ENCODE peak calls at places on chromosomes 6 and 20, in six cellular contexts. One of them, this sample, is unnamed.
A peak's percentile ranks its signal among the peaks of the same experiment; 100 is the strongest.

GRCh38 chr6:47352169-47352568 is 42.5 kb upstream of the TNFRSF21 start:
- DNase-seq in stomach: no peak
- DNase-seq in spleen: no peak
- DNase-seq in esophagus squamous epithelium: no peak
- DNase-seq in heart left ventricle: no peak
- DNase-seq in IMR-90: no peak
- DNase-seq in this sample: no peak

GRCh38 chr6:164665328-164665727 is 644.1 kb downstream of the C6orf118 start:
- DNase-seq in stomach: no peak
- DNase-seq in heart left ventricle: no peak
- DNase-seq in spleen: no peak
- DNase-seq in esophagus squamous epithelium: no peak
- DNase-seq in IMR-90: no peak
- DNase-seq in this sample: no peak

GRCh38 chr6:16334671-16335070 is 96.3 kb downstream of the GMPR start:
- DNase-seq in heart left ventricle: no peak
- DNase-seq in spleen: no peak
- DNase-seq in esophagus squamous epithelium: no peak
- DNase-seq in IMR-90: peak; percentile 94
- DNase-seq in stomach: no peak
- DNase-seq in this sample: peak; percentile 92

GRCh38 chr6:135675862-135676261 is 175.6 kb upstream of the PDE7B start:
- DNase-seq in esophagus squamous epithelium: no peak
- DNase-seq in spleen: no peak
- DNase-seq in stomach: no peak
- DNase-seq in heart left ventricle: no peak
- DNase-seq in IMR-90: peak; percentile 41
- DNase-seq in this sample: no peak

GRCh38 chr6:127191716-127192115 is 73.2 kb downstream of the RSPO3 start:
- DNase-seq in spleen: no peak
- DNase-seq in esophagus squamous epithelium: no peak
- DNase-seq in heart left ventricle: no peak
- DNase-seq in stomach: no peak
- DNase-seq in IMR-90: peak; percentile 65
- DNase-seq in this sample: no peak

GRCh38 chr20:52192296-52193007 is 873 bp upstream of the ZFP64 start:
- DNase-seq in stomach: no peak
- DNase-seq in IMR-90: no peak
- DNase-seq in esophagus squamous epithelium: no peak
- DNase-seq in spleen: no peak
- DNase-seq in heart left ventricle: no peak
- DNase-seq in this sample: peak; percentile 39

GRCh38 chr6:21987501-21987957 is 309.3 kb downstream of the PRL start:
- DNase-seq in heart left ventricle: peak; percentile 68
- DNase-seq in IMR-90: peak; percentile 97
- DNase-seq in spleen: no peak
- DNase-seq in esophagus squamous epithelium: peak; percentile 1
- DNase-seq in stomach: peak; percentile 44
- DNase-seq in this sample: peak; percentile 82

GRCh38 chr6:99036672-99037071 is 88.9 kb upstream of the FBXL4 start:
- DNase-seq in spleen: no peak
- DNase-seq in esophagus squamous epithelium: no peak
- DNase-seq in heart left ventricle: no peak
- DNase-seq in IMR-90: no peak
- DNase-seq in stomach: no peak
- DNase-seq in this sample: no peak

GRCh38 chr6:22888147-22888831 is 318.9 kb downstream of the HDGFL1 start:
- DNase-seq in esophagus squamous epithelium: no peak
- DNase-seq in stomach: no peak
- DNase-seq in IMR-90: no peak
- DNase-seq in spleen: no peak
- DNase-seq in heart left ventricle: no peak
- DNase-seq in this sample: no peak

GRCh38 chr6:106546322-106547052 is 82.8 kb downstream of the RTN4IP1 start:
- DNase-seq in esophagus squamous epithelium: no peak
- DNase-seq in stomach: no peak
- DNase-seq in spleen: no peak
- DNase-seq in IMR-90: peak; percentile 84
- DNase-seq in heart left ventricle: no peak
- DNase-seq in this sample: no peak

GRCh38 chr6:30759575-30760239 is 15.4 kb upstream of the IER3 start:
- DNase-seq in stomach: no peak
- DNase-seq in IMR-90: peak; percentile 98
- DNase-seq in spleen: no peak
- DNase-seq in heart left ventricle: no peak
- DNase-seq in esophagus squamous epithelium: no peak
- DNase-seq in this sample: no peak

GRCh38 chr6:5498579-5498899 is 237.2 kb downstream of the FARS2 start:
- DNase-seq in spleen: no peak
- DNase-seq in IMR-90: peak; percentile 47
- DNase-seq in stomach: no peak
- DNase-seq in heart left ventricle: no peak
- DNase-seq in esophagus squamous epithelium: no peak
- DNase-seq in this sample: no peak

GRCh38 chr6:11770546-11771466 is 7.8 kb downstream of the ADTRP start:
- DNase-seq in spleen: peak; percentile 80
- DNase-seq in stomach: peak; percentile 74
- DNase-seq in heart left ventricle: peak; percentile 91
- DNase-seq in esophagus squamous epithelium: peak; percentile 45
- DNase-seq in IMR-90: peak; percentile 100
- DNase-seq in this sample: peak; percentile 72

GRCh38 chr6:150068786-150069648 is at the start of gene ULBP3:
- DNase-seq in heart left ventricle: peak; percentile 91
- DNase-seq in esophagus squamous epithelium: peak; percentile 46
- DNase-seq in IMR-90: peak; percentile 93
- DNase-seq in stomach: peak; percentile 92
- DNase-seq in spleen: peak; percentile 91
- DNase-seq in this sample: peak; percentile 96
- TF ChIP-seq POLR2A in heart left ventricle: no peak
- TF ChIP-seq POLR2A in esophagus squamous epithelium: peak; percentile 40
- TF ChIP-seq POLR2A in IMR-90: peak; percentile 73
- TF ChIP-seq POLR2A in stomach: no peak
- TF ChIP-seq POLR2A in spleen: no peak
- TF ChIP-seq POLR2A in this sample: peak; percentile 84

GRCh38 chr6:87334683-87335082 is 5.6 kb upstream of the GJB7 start:
- DNase-seq in heart left ventricle: no peak
- DNase-seq in spleen: no peak
- DNase-seq in stomach: no peak
- DNase-seq in esophagus squamous epithelium: no peak
- DNase-seq in IMR-90: peak; percentile 69
- DNase-seq in this sample: no peak

GRCh38 chr6:87336367-87336766 is 7.3 kb upstream of the GJB7 start:
- DNase-seq in stomach: no peak
- DNase-seq in spleen: no peak
- DNase-seq in esophagus squamous epithelium: no peak
- DNase-seq in IMR-90: no peak
- DNase-seq in heart left ventricle: no peak
- DNase-seq in this sample: no peak

GRCh38 chr6:87333591-87334181 is 4.6 kb upstream of the GJB7 start:
- DNase-seq in stomach: no peak
- DNase-seq in IMR-90: peak; percentile 54
- DNase-seq in esophagus squamous epithelium: no peak
- DNase-seq in spleen: no peak
- DNase-seq in heart left ventricle: no peak
- DNase-seq in this sample: no peak

GRCh38 chr6:87333033-87333432 is 4.0 kb upstream of the GJB7 start:
- DNase-seq in IMR-90: no peak
- DNase-seq in spleen: no peak
- DNase-seq in esophagus squamous epithelium: no peak
- DNase-seq in stomach: no peak
- DNase-seq in heart left ventricle: no peak
- DNase-seq in this sample: no peak

DNA sequence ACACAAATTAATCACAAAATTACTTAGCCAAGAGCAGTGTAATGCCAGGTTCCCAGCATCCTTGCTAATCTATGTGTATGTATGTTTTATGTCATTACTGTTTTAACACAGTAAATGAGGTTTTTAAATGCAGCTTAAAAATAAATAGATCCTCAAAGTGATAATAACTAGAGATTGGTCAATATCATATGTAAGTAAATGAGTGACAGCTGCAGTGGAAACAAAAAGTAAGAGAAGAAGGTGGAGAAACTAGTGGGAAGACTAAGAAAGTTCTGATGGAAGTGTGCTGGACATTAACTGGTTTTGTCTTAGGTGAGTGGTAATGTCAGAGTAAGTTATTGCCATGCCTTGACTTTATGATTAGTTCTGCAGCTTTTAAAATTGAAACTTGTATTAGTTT is 1.9 kb upstream of the GJB7 start:
- DNase-seq in IMR-90: no peak
- DNase-seq in spleen: no peak
- DNase-seq in heart left ventricle: no peak
- DNase-seq in esophagus squamous epithelium: no peak
- DNase-seq in stomach: no peak
- DNase-seq in this sample: no peak
- TF ChIP-seq POLR2A in IMR-90: no peak
- TF ChIP-seq POLR2A in spleen: no peak
- TF ChIP-seq POLR2A in heart left ventricle: no peak
- TF ChIP-seq POLR2A in esophagus squamous epithelium: no peak
- TF ChIP-seq POLR2A in stomach: no peak
- TF ChIP-seq POLR2A in this sample: no peak

GRCh38 chr6:52634211-52634610 is 36.7 kb upstream of the TMEM14A start:
- DNase-seq in IMR-90: peak; percentile 49
- DNase-seq in heart left ventricle: no peak
- DNase-seq in spleen: no peak
- DNase-seq in stomach: no peak
- DNase-seq in esophagus squamous epithelium: no peak
- DNase-seq in this sample: no peak

GRCh38 chr6:52636830-52637229 is 34.1 kb upstream of the TMEM14A start:
- DNase-seq in stomach: no peak
- DNase-seq in heart left ventricle: no peak
- DNase-seq in spleen: no peak
- DNase-seq in IMR-90: no peak
- DNase-seq in esophagus squamous epithelium: no peak
- DNase-seq in this sample: no peak

GRCh38 chr6:52635049-52635577 is 35.8 kb upstream of the TMEM14A start:
- DNase-seq in stomach: no peak
- DNase-seq in heart left ventricle: no peak
- DNase-seq in IMR-90: peak; percentile 46
- DNase-seq in spleen: no peak
- DNase-seq in esophagus squamous epithelium: no peak
- DNase-seq in this sample: no peak

GRCh38 chr6:52632011-52632410 is 38.9 kb upstream of the TMEM14A start:
- DNase-seq in heart left ventricle: no peak
- DNase-seq in IMR-90: no peak
- DNase-seq in stomach: no peak
- DNase-seq in spleen: no peak
- DNase-seq in esophagus squamous epithelium: no peak
- DNase-seq in this sample: no peak
- TF ChIP-seq POLR2A in heart left ventricle: no peak
- TF ChIP-seq POLR2A in IMR-90: no peak
- TF ChIP-seq POLR2A in stomach: no peak
- TF ChIP-seq POLR2A in spleen: no peak
- TF ChIP-seq POLR2A in esophagus squamous epithelium: no peak
- TF ChIP-seq POLR2A in this sample: no peak

DNA sequence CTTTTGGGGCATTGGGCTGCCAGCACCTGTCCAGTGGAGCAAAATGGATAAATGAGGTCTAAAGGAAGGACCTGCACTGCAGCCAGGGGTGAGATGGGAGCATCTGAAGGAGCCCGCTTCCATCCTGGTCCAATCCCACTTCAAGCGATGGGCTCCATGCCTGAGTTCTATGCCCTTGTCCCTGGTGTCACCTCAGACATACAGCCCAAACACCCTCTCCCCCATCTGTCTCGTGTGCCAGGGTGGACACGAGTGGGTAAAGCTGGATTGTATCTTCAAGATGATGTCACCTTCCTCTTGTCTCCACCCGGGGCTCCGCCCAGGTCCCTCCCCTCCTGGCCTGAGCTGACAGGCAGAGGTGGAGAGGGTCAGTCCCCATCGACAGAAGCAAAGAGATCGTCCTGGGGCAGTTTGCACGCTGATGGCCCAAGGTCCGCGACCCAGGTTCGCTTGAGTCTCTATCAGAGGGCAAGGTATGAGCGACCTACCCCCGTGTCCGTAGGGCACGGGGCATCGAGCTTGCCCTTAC is 544 bp downstream of the SMIM29 start:
- DNase-seq in esophagus squamous epithelium: no peak
- DNase-seq in stomach: peak; percentile 52
- DNase-seq in spleen: peak; percentile 93
- DNase-seq in heart left ventricle: peak; percentile 84
- DNase-seq in IMR-90: peak; percentile 18
- DNase-seq in this sample: peak; percentile 65
- TF ChIP-seq POLR2A in esophagus squamous epithelium: no peak
- TF ChIP-seq POLR2A in stomach: no peak
- TF ChIP-seq POLR2A in spleen: no peak
- TF ChIP-seq POLR2A in heart left ventricle: no peak
- TF ChIP-seq POLR2A in IMR-90: no peak
- TF ChIP-seq POLR2A in this sample: no peak

DNA sequence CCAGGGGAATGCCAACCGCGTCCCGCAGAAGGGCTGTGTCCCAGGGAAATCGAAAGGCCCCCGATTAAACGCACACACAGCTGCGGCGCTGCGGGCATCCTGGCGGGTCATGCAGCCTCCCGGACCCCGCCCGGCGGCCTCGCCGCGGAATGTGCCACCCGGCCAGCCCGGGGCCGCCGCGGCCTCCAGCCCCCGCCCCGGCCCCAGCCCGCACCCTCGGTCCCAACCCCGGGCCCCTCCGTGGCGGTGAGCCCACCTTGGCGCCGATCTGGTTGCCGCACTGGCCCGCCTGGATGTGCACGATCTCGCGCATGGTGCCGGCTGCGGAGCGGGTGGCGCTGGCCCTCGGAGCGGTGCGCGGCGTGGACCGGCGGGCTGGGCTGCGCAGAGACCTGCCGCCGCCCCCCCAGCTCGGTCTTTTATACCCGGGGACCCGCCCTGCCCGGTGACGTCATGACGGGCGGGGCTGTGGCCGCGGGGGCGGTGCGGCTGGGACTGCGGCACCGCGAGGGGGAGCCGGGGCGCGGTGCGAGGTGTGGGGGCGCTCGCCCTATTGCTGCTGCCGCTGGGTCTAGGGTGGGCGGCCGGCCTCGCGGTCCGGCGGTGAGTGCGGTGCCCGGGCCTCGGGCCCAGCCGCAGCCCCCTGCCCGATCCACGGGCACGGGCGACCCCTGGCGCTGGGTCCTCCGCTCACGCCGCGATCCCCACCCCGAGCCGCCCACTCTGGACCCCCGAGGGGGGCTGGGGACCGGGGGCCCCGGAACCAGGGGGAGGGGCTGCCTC is at the start of gene TUBB2A:
- DNase-seq in heart left ventricle: peak; percentile 95
- DNase-seq in IMR-90: peak; percentile 78
- DNase-seq in spleen: peak; percentile 95
- DNase-seq in esophagus squamous epithelium: peak; percentile 33
- DNase-seq in stomach: peak; percentile 89
- DNase-seq in this sample: peak; percentile 86
- TF ChIP-seq POLR2A in heart left ventricle: peak; percentile 91
- TF ChIP-seq POLR2A in IMR-90: peak; percentile 99
- TF ChIP-seq POLR2A in spleen: no peak
- TF ChIP-seq POLR2A in esophagus squamous epithelium: peak; percentile 98
- TF ChIP-seq POLR2A in stomach: no peak
- TF ChIP-seq POLR2A in this sample: peak; percentile 90

DNA sequence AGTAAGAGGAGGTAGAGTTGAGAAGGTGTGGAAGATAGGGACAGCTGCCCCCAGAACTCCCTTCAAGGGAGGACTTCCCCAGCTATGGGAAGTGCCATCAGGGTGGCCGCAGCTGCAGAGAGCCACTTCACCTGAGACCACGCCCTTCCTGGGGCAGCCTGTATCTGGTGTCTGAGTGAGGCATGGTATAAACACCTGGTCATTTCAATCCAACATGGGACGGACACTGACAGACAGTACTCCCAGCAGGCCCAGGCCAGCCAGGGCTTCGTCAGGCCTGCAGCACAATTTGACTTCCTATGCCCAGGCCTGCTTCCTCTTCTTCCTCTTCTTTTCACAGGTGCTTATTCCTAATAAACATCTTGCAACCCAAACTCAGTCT is 4.5 kb downstream of the SOX12 start:
- DNase-seq in heart left ventricle: no peak
- DNase-seq in spleen: no peak
- DNase-seq in stomach: no peak
- DNase-seq in esophagus squamous epithelium: no peak
- DNase-seq in IMR-90: no peak
- DNase-seq in this sample: no peak
- TF ChIP-seq POLR2A in heart left ventricle: no peak
- TF ChIP-seq POLR2A in spleen: no peak
- TF ChIP-seq POLR2A in stomach: no peak
- TF ChIP-seq POLR2A in esophagus squamous epithelium: no peak
- TF ChIP-seq POLR2A in IMR-90: no peak
- TF ChIP-seq POLR2A in this sample: no peak

This sample was measured in adrenal gland.